ENCODE peak calls at places on chromosomes 6 and 20, in seven cellular contexts. N is mesothelial cell of epicardium; F is upper lobe of right lung; Y is activated CD8-positive, alpha-beta T cell treated with anti-CD3 and anti-CD28 coated beads for 36 hours; Q is heart right ventricle; P is K562; U is hepatocyte. G is an unnamed sample.

GRCh38 chr20:58361549-58361948 is 27.5 kb upstream of the VAPB start:
- DNase-seq in N (no peak), F (no peak), Y (peak), Q (peak), P (no peak), U (peak), G (no peak)

GRCh38 chr20:37852666-37853065 is 50.3 kb upstream of the VSTM2L start:
- DNase-seq in N (no peak), F (no peak), Y (no peak), Q (no peak), P (no peak), U (no peak), G (no peak)

GRCh38 chr6:34656378-34657036 is 40.1 kb downstream of the ILRUN start:
- DNase-seq in N (no peak), F (no peak), Y (peak), Q (peak), P (peak), U (peak), G (peak)

GRCh38 chr6:75755704-75756103 is 6.7 kb downstream of the MYO6 start:
- DNase-seq in N (no peak), F (no peak), Y (no peak), Q (no peak), P (no peak), U (no peak), G (no peak)

GRCh38 chr20:64165866-64166600 is 1.8 kb downstream of the MYT1 start:
- DNase-seq in N (no peak), F (no peak), Y (no peak), Q (no peak), P (no peak), U (no peak), G (no peak)

GRCh38 chr6:29826271-29826670 is 1.4 kb upstream of the HLA-G start:
- DNase-seq in N (no peak), F (no peak), Y (no peak), Q (no peak), P (no peak), U (no peak), G (no peak)

GRCh38 chr20:58647814-58648501 is 3.1 kb upstream of the STX16 start:
- DNase-seq in N (no peak), F (peak), Y (no peak), Q (peak), P (no peak), U (no peak), G (no peak)

GRCh38 chr6:161217631-161218030 is 56.2 kb downstream of the AGPAT4 start:
- DNase-seq in N (no peak), F (no peak), Y (no peak), Q (no peak), P (no peak), U (no peak), G (no peak)

GRCh38 chr20:32482251-32483220 is 102.6 kb downstream of the NOL4L start:
- DNase-seq in N (no peak), F (peak), Y (peak), Q (peak), P (no peak), U (peak), G (no peak)

GRCh38 chr6:124795879-124796838 is 166.1 kb upstream of the RNF217 start:
- DNase-seq in N (no peak), F (no peak), Y (no peak), Q (peak), P (peak), U (peak), G (peak)

GRCh38 chr20:54346269-54346668 is 129.1 kb upstream of the DOK5 start:
- DNase-seq in N (no peak), F (no peak), Y (no peak), Q (no peak), P (no peak), U (no peak), G (no peak)

GRCh38 chr6:127933852-127934840 is 33.3 kb upstream of the THEMIS start:
- DNase-seq in N (no peak), F (no peak), Y (peak), Q (no peak), P (no peak), U (no peak), G (no peak)

GRCh38 chr20:3686867-3687321 is 5.1 kb upstream of the ADAM33 start:
- DNase-seq in N (no peak), F (no peak), Y (no peak), Q (peak), P (no peak), U (peak), G (no peak)

GRCh38 chr6:17020889-17021538 is 80.8 kb upstream of the STMND1 start:
- DNase-seq in N (no peak), F (no peak), Y (no peak), Q (no peak), P (no peak), U (no peak), G (no peak)

GRCh38 chr20:11120451-11120850 is 446.7 kb upstream of the JAG1 start:
- DNase-seq in N (no peak), F (no peak), Y (no peak), Q (no peak), P (no peak), U (no peak), G (no peak)

GRCh38 chr6:3748208-3748701 is 3.3 kb downstream of the PXDC1 start:
- DNase-seq in N (peak), F (no peak), Y (peak), Q (peak), P (peak), U (peak), G (peak)

GRCh38 chr20:44803383-44803941 is 6.9 kb downstream of the RIMS4 start:
- DNase-seq in N (no peak), F (no peak), Y (no peak), Q (no peak), P (no peak), U (no peak), G (no peak)

GRCh38 chr20:44817143-44817910 is 7.0 kb upstream of the RIMS4 start:
- DNase-seq in N (no peak), F (no peak), Y (no peak), Q (no peak), P (no peak), U (no peak), G (no peak)

GRCh38 chr6:25469797-25470388 is 182.1 kb upstream of the SCGN start:
- DNase-seq in N (no peak), F (no peak), Y (no peak), Q (no peak), P (no peak), U (no peak), G (no peak)
- TF ChIP-seq CTCF in N (peak), F (peak), Y (peak), Q (no peak), P (no peak), U (no peak), G (no peak)

GRCh38 chr6:76861403-76861802 is 601.9 kb downstream of the HTR1B start:
- DNase-seq in N (no peak), F (no peak), Y (peak), Q (no peak), P (peak), U (peak), G (no peak)
- TF ChIP-seq CTCF in N (peak), F (no peak), Y (peak), Q (peak), P (no peak), U (peak), G (peak)

GRCh38 chr6:164037165-164037564 is 622.6 kb downstream of the QKI start:
- DNase-seq in N (no peak), F (no peak), Y (no peak), Q (no peak), P (no peak), U (no peak), G (no peak)

GRCh38 chr6:164040994-164041393 is 626.5 kb downstream of the QKI start:
- DNase-seq in N (no peak), F (no peak), Y (no peak), Q (no peak), P (no peak), U (no peak), G (no peak)

GRCh38 chr6:164039954-164040375 is 625.4 kb downstream of the QKI start:
- DNase-seq in N (no peak), F (peak), Y (peak), Q (no peak), P (peak), U (no peak), G (no peak)

GRCh38 chr6:164034602-164035140 is 620.2 kb downstream of the QKI start:
- DNase-seq in N (no peak), F (no peak), Y (no peak), Q (no peak), P (no peak), U (no peak), G (no peak)

GRCh38 chr6:164035912-164036485 is 621.5 kb downstream of the QKI start:
- DNase-seq in N (no peak), F (no peak), Y (no peak), Q (no peak), P (no peak), U (peak), G (no peak)
- TF ChIP-seq CTCF in N (no peak), F (no peak), Y (no peak), Q (no peak), P (no peak), U (no peak), G (no peak)

DNA sequence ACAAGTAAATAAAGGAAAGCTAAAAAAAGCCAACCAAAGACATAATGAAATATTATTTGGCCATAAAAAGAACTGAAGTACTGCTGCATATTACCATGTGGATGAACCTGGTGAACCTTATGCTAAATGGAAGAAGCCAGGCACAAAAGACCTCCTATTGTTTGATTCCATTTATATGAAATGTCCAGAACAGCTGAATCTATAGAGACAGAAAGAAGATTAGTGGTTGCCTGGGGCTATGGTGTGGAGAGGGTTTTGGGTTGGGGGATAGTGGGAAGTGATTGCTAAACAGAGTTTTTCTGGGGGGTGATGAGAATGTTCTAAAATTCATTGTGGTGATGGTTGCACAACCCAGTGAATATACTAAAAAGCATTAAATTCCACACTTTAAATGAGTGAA is 53.2 kb downstream of the TSBP1 start:
- DNase-seq in N (no peak), F (no peak), Y (no peak), Q (no peak), P (no peak), U (no peak), G (no peak)
- TF ChIP-seq CTCF in N (no peak), F (no peak), Y (no peak), Q (no peak), P (no peak), U (no peak), G (no peak)

GRCh38 chr20:50345712-50346371 is 155.2 kb downstream of the CEBPB start:
- DNase-seq in N (no peak), F (no peak), Y (no peak), Q (no peak), P (no peak), U (no peak), G (no peak)

GRCh38 chr20:50343490-50344179 is 153.0 kb downstream of the CEBPB start:
- DNase-seq in N (no peak), F (no peak), Y (no peak), Q (no peak), P (no peak), U (no peak), G (no peak)

GRCh38 chr20:50343125-50343489 is 152.5 kb downstream of the CEBPB start:
- DNase-seq in N (no peak), F (no peak), Y (no peak), Q (no peak), P (no peak), U (no peak), G (no peak)

GRCh38 chr20:50342638-50343102 is 152.0 kb downstream of the CEBPB start:
- DNase-seq in N (no peak), F (no peak), Y (no peak), Q (no peak), P (no peak), U (no peak), G (no peak)

GRCh38 chr20:50344232-50345071 is 153.8 kb downstream of the CEBPB start:
- DNase-seq in N (no peak), F (no peak), Y (peak), Q (no peak), P (peak), U (no peak), G (no peak)
- TF ChIP-seq CTCF in N (no peak), F (peak), Y (peak), Q (no peak), P (peak), U (no peak), G (no peak)

DNA sequence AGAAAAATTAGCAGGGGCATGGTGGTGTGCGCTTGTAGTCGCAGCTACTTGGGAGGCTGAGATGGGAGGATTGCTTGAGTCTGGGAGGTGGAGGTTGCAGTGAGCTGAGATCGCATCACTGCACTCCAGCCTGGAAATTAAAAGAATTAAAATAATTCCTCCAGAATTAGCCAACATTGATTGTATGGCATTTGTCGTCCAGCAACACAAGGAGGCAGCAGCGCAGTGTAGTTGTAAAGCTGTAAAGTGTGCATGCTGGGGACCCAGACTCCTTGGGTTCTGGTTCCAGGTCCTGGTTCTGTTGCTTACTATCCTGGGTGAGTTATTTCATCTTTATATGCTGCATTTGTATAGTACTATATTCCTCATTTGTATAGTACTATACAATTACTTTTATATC is 41.4 kb downstream of the PEX7 start:
- DNase-seq in N (no peak), F (no peak), Y (no peak), Q (no peak), P (no peak), U (no peak), G (no peak)
- TF ChIP-seq CTCF in N (no peak), F (no peak), Y (no peak), Q (no peak), P (no peak), U (no peak), G (no peak)

DNA sequence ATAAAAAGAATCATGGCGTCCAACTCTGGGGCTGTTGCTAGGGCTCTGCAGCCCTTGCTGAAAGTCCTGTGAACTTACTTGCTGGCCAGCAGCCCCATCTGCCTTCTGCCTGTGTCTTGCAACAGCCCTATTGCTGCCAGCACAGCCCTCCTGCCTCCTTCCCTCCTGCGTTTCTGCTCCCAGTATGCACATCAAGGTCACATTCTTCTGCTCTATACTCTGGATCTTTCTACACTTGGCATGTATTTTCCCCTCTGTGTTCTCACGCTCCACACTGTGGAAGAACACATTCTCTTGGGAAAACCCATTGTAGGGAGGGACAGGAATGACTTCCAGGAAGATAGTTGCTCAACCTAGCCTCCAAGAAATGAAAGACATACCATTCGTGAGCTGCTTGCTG is 80.9 kb upstream of the PHACTR2 start:
- DNase-seq in N (no peak), F (no peak), Y (no peak), Q (peak), P (no peak), U (peak), G (no peak)
- TF ChIP-seq CTCF in N (no peak), F (no peak), Y (no peak), Q (no peak), P (no peak), U (no peak), G (no peak)

GRCh38 chr6:6931047-6932025 is 176.4 kb upstream of the RREB1 start:
- DNase-seq in N (no peak), F (no peak), Y (no peak), Q (no peak), P (no peak), U (no peak), G (no peak)

GRCh38 chr6:6924708-6925107 is 183.1 kb upstream of the RREB1 start:
- DNase-seq in N (no peak), F (no peak), Y (no peak), Q (no peak), P (no peak), U (no peak), G (no peak)

GRCh38 chr6:6930223-6930880 is 177.4 kb upstream of the RREB1 start:
- DNase-seq in N (no peak), F (no peak), Y (no peak), Q (no peak), P (no peak), U (no peak), G (no peak)

GRCh38 chr6:6925391-6926164 is 182.2 kb upstream of the RREB1 start:
- DNase-seq in N (no peak), F (no peak), Y (no peak), Q (no peak), P (no peak), U (no peak), G (no peak)

DNA sequence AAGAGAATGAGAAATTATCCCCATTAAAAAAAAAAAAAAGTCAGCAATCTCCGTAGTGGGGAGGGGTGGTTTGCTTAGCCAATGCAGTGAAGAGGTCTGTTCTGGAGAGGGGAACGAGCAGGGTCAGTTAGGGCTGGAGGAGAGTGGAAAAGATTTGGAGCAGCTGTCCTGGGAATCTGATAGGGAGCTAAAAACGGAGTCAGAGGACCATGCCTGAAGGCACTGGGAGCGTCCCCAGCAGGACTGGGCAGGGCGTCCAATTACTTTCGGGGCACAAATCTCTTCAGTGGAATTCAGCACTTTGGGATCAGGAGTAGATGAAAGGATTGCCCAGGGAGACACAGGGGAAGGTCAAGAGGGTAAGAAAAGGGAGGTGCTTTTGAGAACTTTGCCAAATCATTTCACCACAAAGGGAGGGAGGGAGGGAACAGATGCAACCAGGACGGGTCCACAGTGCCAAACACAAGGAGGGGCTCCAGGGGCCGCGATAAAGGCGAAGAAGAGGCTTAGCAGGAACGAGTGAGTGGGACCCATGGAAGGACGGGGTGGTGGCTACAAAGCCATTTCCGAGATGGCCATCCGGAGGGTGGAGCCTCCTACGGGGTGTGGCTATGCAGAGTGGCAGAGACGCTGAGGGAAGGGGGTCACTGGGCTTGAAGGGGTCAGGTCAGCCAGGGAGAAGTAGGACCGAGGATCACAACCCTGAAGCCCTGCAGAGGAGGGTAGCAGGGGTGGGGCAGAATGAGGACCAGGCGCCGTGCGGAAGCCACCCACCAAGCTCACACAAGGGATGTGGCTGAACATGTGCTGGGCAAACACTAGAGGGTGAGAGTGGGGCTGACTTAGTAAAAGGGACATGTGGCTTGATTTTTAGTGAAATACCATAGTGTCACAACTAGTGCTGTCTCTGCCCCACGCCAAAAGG is 180.1 kb upstream of the RREB1 start:
- DNase-seq in N (no peak), F (peak), Y (peak), Q (peak), P (peak), U (no peak), G (no peak)
- TF ChIP-seq CTCF in N (no peak), F (peak), Y (no peak), Q (peak), P (peak), U (no peak), G (no peak)

GRCh38 chr6:47477497-47478232 is at the start of gene CD2AP:
- DNase-seq in N (peak), F (peak), Y (peak), Q (peak), P (peak), U (peak), G (peak)
- TF ChIP-seq CTCF in N (no peak), F (peak), Y (no peak), Q (peak), P (peak), U (peak), G (no peak)

GRCh38 chr6:10956776-10957175 is 69.9 kb downstream of the SYCP2L start:
- DNase-seq in N (no peak), F (no peak), Y (no peak), Q (no peak), P (no peak), U (no peak), G (no peak)

GRCh38 chr6:10949579-10950490 is 63.0 kb downstream of the SYCP2L start:
- DNase-seq in N (no peak), F (no peak), Y (no peak), Q (no peak), P (no peak), U (no peak), G (no peak)

GRCh38 chr6:10954590-10955010 is 67.7 kb downstream of the SYCP2L start:
- DNase-seq in N (peak), F (peak), Y (peak), Q (peak), P (peak), U (peak), G (peak)

GRCh38 chr6:10947966-10948365 is 61.1 kb downstream of the SYCP2L start:
- DNase-seq in N (no peak), F (no peak), Y (no peak), Q (no peak), P (no peak), U (no peak), G (no peak)

GRCh38 chr6:10951675-10952282 is 64.9 kb downstream of the SYCP2L start:
- DNase-seq in N (no peak), F (no peak), Y (no peak), Q (no peak), P (peak), U (peak), G (peak)
- TF ChIP-seq CTCF in N (peak), F (peak), Y (no peak), Q (peak), P (peak), U (peak), G (peak)